ENCODE peak calls at places on chromosomes 11 and 22, in five cellular contexts. Z, A, B, I and E are unnamed samples.

GRCh38 chr11:61417670-61418069 is 12.1 kb downstream of the CPSF7 start:
- DNase-seq in I (peak; percentile 30), A (peak; percentile 59), Z (no peak), B (no peak), E (no peak)

GRCh38 chr11:74696932-74697687 is 34.1 kb downstream of the CHRDL2 start:
- DNase-seq in B (peak; percentile 72), Z (no peak), A (peak; percentile 85), I (peak; percentile 96), E (peak; percentile 64)

GRCh38 chr22:25919452-25919851 is 177.5 kb downstream of the MYO18B start:
- DNase-seq in I (no peak), B (no peak), A (no peak), Z (no peak), E (no peak)

GRCh38 chr11:134439181-134439580 is 27.1 kb upstream of the B3GAT1 start:
- DNase-seq in B (peak; percentile 19), A (no peak), I (no peak), Z (no peak), E (no peak)

GRCh38 chr11:30197869-30198268 is 32.9 kb upstream of the FSHB start:
- DNase-seq in B (no peak), I (no peak), A (no peak), Z (no peak), E (no peak)

GRCh38 chr11:125594958-125595357 is 2.3 kb downstream of the STT3A start:
- DNase-seq in Z (no peak), A (no peak), I (no peak), B (no peak), E (no peak)

GRCh38 chr22:36277482-36278291 is 24.8 kb downstream of the APOL1 start:
- DNase-seq in A (peak; percentile 62), B (peak; percentile 68), Z (peak; percentile 40), I (peak; percentile 56), E (no peak)

GRCh38 chr11:18065572-18065971 is 19.5 kb upstream of the TPH1 start:
- DNase-seq in A (no peak), Z (no peak), B (peak; percentile 32), I (no peak), E (no peak)

GRCh38 chr11:127843483-127844396 is 743.6 kb downstream of the ETS1 start:
- DNase-seq in A (peak; percentile 51), Z (no peak), B (peak; percentile 61), I (peak; percentile 55), E (peak; percentile 88)

GRCh38 chr11:130161441-130161840 is 1.9 kb downstream of the ST14 start:
- DNase-seq in B (no peak), Z (no peak), I (no peak), A (no peak), E (no peak)

GRCh38 chr22:25113316-25113721 is 86.3 kb upstream of the CRYBB3 start:
- DNase-seq in A (no peak), I (no peak), Z (no peak), B (peak; percentile 39), E (no peak)

GRCh38 chr22:29080061-29080975 is 7.5 kb downstream of the KREMEN1 start:
- DNase-seq in I (no peak), A (no peak), Z (no peak), B (no peak), E (no peak)

GRCh38 chr22:39254789-39255298 is 10.1 kb upstream of the PDGFB start:
- DNase-seq in I (peak; percentile 79), B (no peak), Z (no peak), A (peak; percentile 48), E (no peak)

DNA sequence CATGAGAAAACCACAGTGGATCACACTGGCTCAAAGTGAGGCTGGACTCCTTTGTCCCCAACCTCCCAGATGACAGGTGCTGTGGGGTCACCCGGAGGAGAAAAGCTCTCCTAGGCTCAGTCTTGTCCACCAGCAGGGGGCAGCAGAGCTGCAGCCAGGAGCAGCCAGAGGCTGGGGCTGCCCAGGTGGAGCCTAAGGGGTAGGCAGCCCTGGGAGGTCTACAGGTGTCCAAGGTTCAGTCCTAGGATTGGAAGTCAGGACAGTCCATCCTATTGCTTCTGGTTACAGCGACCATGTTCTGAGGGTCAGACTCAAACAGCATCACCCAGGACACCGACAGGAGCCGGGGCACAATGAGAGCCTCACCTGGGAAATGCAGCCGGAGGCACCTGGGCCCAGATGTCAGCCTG is 77.6 kb upstream of the IGLL5 start:
- DNase-seq in A (peak; percentile 46), B (peak; percentile 57), I (peak; percentile 30), Z (peak; percentile 36), E (no peak)
- TF ChIP-seq CTCF in A (peak; percentile 58), B (peak; percentile 55), I (peak; percentile 57), Z (peak; percentile 97), E (no peak)

DNA sequence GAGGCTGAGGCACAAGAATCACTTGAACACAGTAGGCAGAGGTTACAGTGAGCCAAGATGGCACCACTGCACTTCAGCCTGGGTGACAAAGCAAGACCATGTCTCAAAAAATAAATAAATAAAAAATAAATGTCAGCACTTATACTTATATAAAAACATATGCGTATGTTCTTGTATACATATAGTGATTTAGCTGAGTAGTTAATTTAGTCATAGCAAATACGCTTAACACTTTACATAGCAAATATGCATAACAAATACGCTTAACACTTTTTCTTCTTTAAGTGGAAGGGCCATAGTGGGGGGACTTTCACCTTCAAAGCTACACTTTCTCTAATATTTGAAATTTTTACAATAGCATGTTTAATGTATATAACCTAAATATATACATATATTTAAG is 64.0 kb upstream of the CAPRIN1 start:
- DNase-seq in B (no peak), Z (no peak), I (no peak), A (no peak), E (no peak)
- TF ChIP-seq POLR2A in B (no peak), Z (no peak), I (no peak), A (no peak), E (no peak)

GRCh38 chr22:23383491-23384450 is 196.3 kb downstream of the IGLL1 start:
- DNase-seq in I (no peak), B (no peak), Z (no peak), A (no peak), E (no peak)

GRCh38 chr22:23382796-23383195 is 197.3 kb downstream of the IGLL1 start:
- DNase-seq in Z (no peak), B (no peak), A (no peak), I (no peak), E (peak; percentile 78)

GRCh38 chr22:23385301-23386244 is 194.5 kb downstream of the IGLL1 start:
- DNase-seq in B (peak; percentile 88), Z (peak; percentile 61), I (peak; percentile 71), A (peak; percentile 77), E (peak; percentile 78)

GRCh38 chr22:23384899-23385298 is 195.2 kb downstream of the IGLL1 start:
- DNase-seq in I (no peak), B (no peak), A (no peak), Z (no peak), E (no peak)

DNA sequence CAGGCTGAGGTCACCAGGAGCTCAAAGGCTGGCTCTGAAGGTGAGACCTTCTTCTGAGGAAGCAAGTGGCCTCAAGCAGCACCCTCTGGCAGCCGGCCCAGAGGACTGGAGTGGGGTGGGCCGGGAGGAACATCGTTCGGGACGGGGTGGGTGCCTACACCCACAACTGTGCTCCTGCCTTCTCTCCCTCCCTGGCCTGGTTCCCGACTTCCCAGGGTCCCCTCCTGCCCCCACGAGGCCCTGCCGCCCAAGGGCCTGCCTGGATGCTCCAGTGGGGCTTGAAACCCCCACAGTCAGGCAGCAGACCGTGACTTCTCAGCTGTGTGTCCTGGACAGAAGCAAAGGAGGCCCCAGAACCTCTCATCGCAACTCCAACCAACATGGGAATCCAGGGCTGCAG is 195.6 kb downstream of the IGLL1 start:
- DNase-seq in A (no peak), Z (no peak), I (no peak), B (no peak), E (no peak)
- H3K4me3 ChIP-seq in A (no peak overlapping the region), Z (no peak overlapping the region), I (no peak overlapping the region), B (no peak overlapping the region), E (no peak overlapping the region)

DNA sequence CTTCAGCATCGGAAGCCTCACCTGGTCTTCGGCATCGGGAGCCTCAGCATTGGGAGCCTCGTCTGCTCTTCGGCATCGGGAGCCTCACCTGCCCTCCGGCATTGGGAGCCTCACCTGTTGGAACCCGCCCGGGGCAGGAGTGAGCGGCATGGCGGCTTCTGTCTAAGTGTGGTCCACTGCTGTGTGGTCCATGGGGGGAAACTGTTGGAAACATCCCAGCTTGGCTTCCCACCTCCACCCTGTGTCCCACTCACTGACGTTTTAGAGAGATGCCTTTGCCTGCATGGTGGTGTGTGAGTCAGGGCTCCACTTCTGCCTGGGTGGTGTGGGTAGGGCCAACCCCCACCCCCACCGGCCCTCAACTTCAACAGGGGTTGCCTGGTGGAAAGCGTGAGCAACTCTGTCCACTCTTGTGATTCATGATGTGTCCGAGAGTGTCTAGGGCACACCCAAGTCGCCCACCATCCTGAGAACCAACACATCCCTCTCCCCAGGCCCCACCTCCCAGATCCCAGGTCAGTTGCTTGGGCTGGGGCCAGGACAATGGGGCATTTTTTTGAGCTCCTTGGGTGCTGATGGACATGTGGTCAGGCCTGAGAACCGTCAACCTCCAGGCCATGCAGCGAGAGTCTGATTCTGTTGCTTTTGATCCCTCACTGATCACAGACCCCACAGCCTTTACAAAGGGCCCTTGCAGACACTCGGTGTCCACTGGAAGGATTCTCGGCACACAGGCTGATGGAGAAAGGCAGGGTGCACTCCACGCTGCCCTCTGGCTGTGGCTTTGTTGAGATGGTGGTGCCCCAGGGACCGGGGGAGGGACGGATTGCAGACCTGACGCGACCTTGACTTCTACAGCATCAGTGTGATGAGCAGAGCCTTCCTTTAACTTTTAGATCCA is 406.7 kb downstream of the TBC1D22A start:
- DNase-seq in Z (no peak), B (peak; percentile 9), I (peak; percentile 8), A (peak; percentile 6), E (no peak)
- TF ChIP-seq CTCF in Z (peak; percentile 73), B (no peak), I (peak; percentile 44), A (no peak), E (no peak)

GRCh38 chr22:46267431-46268279 is at the start of gene TTC38:
- DNase-seq in B (peak; percentile 94), Z (peak; percentile 75), I (peak; percentile 60), A (peak; percentile 77), E (peak; percentile 97)
- TF ChIP-seq POLR2A in B (peak; percentile 83), Z (peak; percentile 80), I (peak; percentile 37), A (peak; percentile 53), E (no peak)

GRCh38 chr22:37421468-37421877 is 5.8 kb downstream of the ELFN2 start:
- DNase-seq in A (no peak), B (no peak), Z (no peak), I (no peak), E (no peak)

GRCh38 chr22:37418627-37419369 is 8.5 kb downstream of the ELFN2 start:
- DNase-seq in B (peak; percentile 22), A (no peak), Z (no peak), I (no peak), E (peak; percentile 18)

GRCh38 chr22:37420656-37421467 is 6.4 kb downstream of the ELFN2 start:
- DNase-seq in A (no peak), B (no peak), I (peak; percentile 54), Z (no peak), E (no peak)

GRCh38 chr22:37419370-37419915 is 7.8 kb downstream of the ELFN2 start:
- DNase-seq in Z (no peak), A (no peak), B (no peak), I (no peak), E (peak; percentile 17)

GRCh38 chr22:37419916-37420655 is 7.2 kb downstream of the ELFN2 start:
- DNase-seq in B (no peak), I (peak; percentile 17), Z (no peak), A (no peak), E (no peak)
- H3K4me3 ChIP-seq in B (peak overlapping the region; percentile 8), I (peak overlapping the region; percentile 51), Z (peak overlapping the region; percentile 59), A (no peak overlapping the region), E (no peak overlapping the region)